ENCODE peak calls at places on chromosomes 4 and X, in four cellular contexts. Q is keratinocyte, K is K562, M is endothelial cell of umbilical vein. D is an unnamed sample. For H3K9me1, the result is how much of the 10 kb centered on the place peaks cover.

GRCh38 chr4:80270321-80270720 is 3.9 kb downstream of the FGF5 start:
- DNase-seq in Q (no peak), K (no peak), M (no peak), D (no peak)

GRCh38 chr4:119337010-119337409 is 15.1 kb upstream of the FABP2 start:
- DNase-seq in Q (no peak), K (no peak), M (peak), D (no peak)

GRCh38 chr4:184313710-184314659 is 96.3 kb upstream of the ENPP6 start:
- DNase-seq in Q (no peak), K (no peak), M (no peak), D (no peak)

GRCh38 chr4:2105559-2105958 is 46.4 kb downstream of the NAT8L start:
- DNase-seq in Q (no peak), K (no peak), M (no peak), D (peak)

GRCh38 chr4:17623451-17624001 is 9.1 kb downstream of the MED28 start:
- DNase-seq in Q (no peak), K (no peak), M (no peak), D (peak)

GRCh38 chr4:129747756-129748155 is 651.8 kb downstream of the C4orf33 start:
- DNase-seq in Q (no peak), K (no peak), M (no peak), D (no peak)

GRCh38 chrX:53682885-53683555 is 3.5 kb downstream of the HUWE1 start:
- DNase-seq in Q (no peak), K (peak), M (peak), D (peak)

GRCh38 chr4:133943081-133943480 is 258.5 kb downstream of the PABPC4L start:
- DNase-seq in Q (no peak), K (no peak), M (no peak), D (no peak)

GRCh38 chrX:38326086-38326485 is 1.2 kb downstream of the RPGR start:
- DNase-seq in Q (no peak), K (no peak), M (peak), D (no peak)

GRCh38 chrX:64192673-64193072 is 12.8 kb downstream of the AMER1 start:
- DNase-seq in Q (no peak), K (no peak), M (no peak), D (no peak)

GRCh38 chrX:10608099-10608498 is 12.3 kb downstream of the MID1 start:
- DNase-seq in Q (no peak), K (no peak), M (no peak), D (peak)

GRCh38 chr4:112975567-112976355 is 73.7 kb upstream of the ANK2 start:
- DNase-seq in Q (no peak), K (no peak), M (no peak), D (no peak)

GRCh38 chrX:150565551-150565950 is 2.9 kb upstream of the MTM1 start:
- DNase-seq in Q (no peak), K (no peak), M (no peak), D (no peak)

GRCh38 chrX:115337735-115338134 is 48.2 kb downstream of the LUZP4 start:
- DNase-seq in Q (no peak), K (no peak), M (no peak), D (peak)

GRCh38 chr4:129377131-129377845 is 281.3 kb downstream of the C4orf33 start:
- DNase-seq in Q (peak), K (no peak), M (peak), D (no peak)

GRCh38 chr4:139042981-139043460 is 27.4 kb downstream of the NOCT start:
- DNase-seq in Q (no peak), K (no peak), M (peak), D (peak)

GRCh38 chr4:76821661-76822060 is 76.3 kb downstream of the SOWAHB start:
- DNase-seq in Q (no peak), K (no peak), M (no peak), D (peak)

GRCh38 chr4:95729596-95729995 is 110.3 kb upstream of the PDHA2 start:
- DNase-seq in Q (no peak), K (no peak), M (no peak), D (no peak)

GRCh38 chr4:13942936-13943335 is 315.4 kb upstream of the BOD1L1 start:
- DNase-seq in Q (no peak), K (no peak), M (no peak), D (no peak)

GRCh38 chr4:158722917-158723793 is at the start of gene PPID:
- DNase-seq in Q (no peak), K (peak), M (peak), D (peak)

GRCh38 chr4:56979674-56980073 is 978 bp downstream of the POLR2B start:
- DNase-seq in Q (no peak), K (no peak), M (peak), D (peak)

GRCh38 chr4:80184791-80185756 is 12.2 kb upstream of the PRDM8 start:
- DNase-seq in Q (no peak), K (no peak), M (no peak), D (no peak)

GRCh38 chr4:183659029-183659870 is at the start of the genes RWDD4 and TRAPPC11:
- DNase-seq in Q (peak), K (peak), M (peak), D (peak)

GRCh38 chr4:99028187-99028586 is 32.7 kb downstream of the METAP1 start:
- DNase-seq in Q (no peak), K (no peak), M (no peak), D (peak)

GRCh38 chr4:174522183-174523002 is at the start of gene HPGD:
- DNase-seq in Q (no peak), K (peak), M (no peak), D (no peak)

GRCh38 chr4:9970399-9971011 is 50.8 kb downstream of the SLC2A9 start:
- DNase-seq in Q (no peak), K (no peak), M (no peak), D (no peak)

GRCh38 chr4:3293410-3294391 is 880 bp downstream of the RGS12 start:
- DNase-seq in Q (no peak), K (no peak), M (peak), D (no peak)

GRCh38 chr4:65120287-65120686 is 550.0 kb downstream of the EPHA5 start:
- DNase-seq in Q (no peak), K (no peak), M (no peak), D (no peak)

GRCh38 chr4:84529169-84529751 is 30.2 kb upstream of the NKX6-1 start:
- DNase-seq in Q (no peak), K (peak), M (peak), D (peak)

GRCh38 chrX:132086717-132087116 is 41.1 kb downstream of the FRMD7 start:
- DNase-seq in Q (no peak), K (no peak), M (peak), D (no peak)

GRCh38 chrX:132094169-132094568 is 33.7 kb downstream of the FRMD7 start:
- DNase-seq in Q (no peak), K (no peak), M (no peak), D (no peak)

GRCh38 chrX:132093239-132093860 is 34.5 kb downstream of the FRMD7 start:
- DNase-seq in Q (no peak), K (no peak), M (no peak), D (no peak)

GRCh38 chrX:132090370-132091152 is 37.3 kb downstream of the FRMD7 start:
- DNase-seq in Q (no peak), K (no peak), M (no peak), D (no peak)

GRCh38 chrX:132092439-132093065 is 35.3 kb downstream of the FRMD7 start:
- DNase-seq in Q (no peak), K (peak), M (peak), D (peak)
- H3K9me1 ChIP-seq in Q (under half), K (under half), M (under half), D (under half)

DNA sequence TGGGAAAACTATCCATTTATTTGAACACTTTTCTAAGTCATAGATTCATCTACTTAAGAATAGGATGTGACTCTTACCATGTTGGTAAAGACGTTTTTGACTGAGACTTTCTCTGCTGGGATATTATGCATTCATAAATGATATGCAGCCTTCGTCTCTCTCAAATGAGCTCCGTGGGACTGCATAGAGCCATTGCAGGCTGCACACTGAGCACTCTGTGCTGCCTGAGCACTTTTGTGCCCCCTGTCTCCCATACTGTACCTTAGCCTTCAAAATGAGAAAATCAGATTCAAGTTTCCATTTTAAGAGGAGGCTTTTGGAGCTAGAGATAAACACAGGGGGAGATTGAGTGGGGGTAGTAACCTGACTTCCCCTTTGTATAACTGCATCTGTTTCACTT is 433.6 kb downstream of the ZIC3 start:
- DNase-seq in Q (no peak), K (no peak), M (no peak), D (no peak)
- H3K9me1 ChIP-seq in Q (under half), K (under half), M (under half), D (under half)

DNA sequence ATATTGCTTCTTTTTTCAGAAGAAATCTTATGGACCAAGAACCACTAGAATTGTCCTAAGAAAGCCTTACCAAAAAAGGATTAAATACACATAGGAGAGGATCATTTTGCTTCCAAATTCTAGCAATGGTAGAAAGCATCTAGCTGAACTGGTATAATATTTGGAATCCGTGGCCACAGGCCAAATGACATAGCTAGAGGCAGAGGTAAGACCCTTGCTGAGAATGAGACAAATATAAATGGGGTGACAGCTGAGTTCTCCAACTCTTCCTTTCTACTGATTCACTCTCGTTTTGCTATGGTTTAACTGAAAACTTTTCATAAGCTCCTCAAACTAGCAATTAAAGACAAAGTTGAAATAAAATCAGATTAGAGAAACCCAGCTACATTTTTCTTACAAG is 149.9 kb downstream of the TTC29 start:
- DNase-seq in Q (no peak), K (no peak), M (no peak), D (no peak)
- H3K9me1 ChIP-seq in Q (under half), K (under half), M (under half), D (under half)

GRCh38 chr4:74439952-74440351 is 5.0 kb upstream of the AREG start:
- DNase-seq in Q (no peak), K (no peak), M (no peak), D (no peak)
- H3K9me1 ChIP-seq in Q (under half), K (under half), M (under half), D (under half)

DNA sequence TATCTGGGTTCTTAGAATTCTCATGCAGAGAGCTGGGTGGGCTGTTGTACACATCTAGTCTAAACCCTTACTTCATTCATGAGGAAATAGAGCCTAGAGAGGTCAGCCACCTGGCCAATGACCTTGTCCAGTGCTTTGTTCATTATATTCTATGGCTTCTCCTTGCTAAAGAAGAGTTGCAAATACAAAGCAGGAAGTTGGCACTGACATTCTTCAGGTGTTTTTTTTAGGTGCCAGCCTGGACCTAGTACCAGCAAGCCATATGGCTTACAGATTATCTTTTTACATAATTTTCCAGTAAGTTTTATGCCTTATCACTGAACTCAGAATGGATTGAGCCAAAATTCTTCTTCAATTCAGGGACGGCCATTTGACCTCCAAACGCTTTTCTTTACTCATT is 54.7 kb upstream of the PGM2 start:
- DNase-seq in Q (no peak), K (no peak), M (no peak), D (no peak)
- H3K9me1 ChIP-seq in Q (under half), K (under half), M (under half), D (under half)

GRCh38 chrX:2439613-2440012 is 61.2 kb downstream of the DHRSX start:
- DNase-seq in Q (no peak), K (no peak), M (no peak), D (no peak)

GRCh38 chrX:2442694-2443093 is 58.1 kb downstream of the DHRSX start:
- DNase-seq in Q (no peak), K (no peak), M (no peak), D (no peak)

GRCh38 chrX:2445662-2446623 is 54.8 kb downstream of the DHRSX start:
- DNase-seq in Q (no peak), K (no peak), M (no peak), D (no peak)

GRCh38 chrX:2446815-2447214 is 54.0 kb downstream of the DHRSX start:
- DNase-seq in Q (no peak), K (no peak), M (no peak), D (no peak)

DNA sequence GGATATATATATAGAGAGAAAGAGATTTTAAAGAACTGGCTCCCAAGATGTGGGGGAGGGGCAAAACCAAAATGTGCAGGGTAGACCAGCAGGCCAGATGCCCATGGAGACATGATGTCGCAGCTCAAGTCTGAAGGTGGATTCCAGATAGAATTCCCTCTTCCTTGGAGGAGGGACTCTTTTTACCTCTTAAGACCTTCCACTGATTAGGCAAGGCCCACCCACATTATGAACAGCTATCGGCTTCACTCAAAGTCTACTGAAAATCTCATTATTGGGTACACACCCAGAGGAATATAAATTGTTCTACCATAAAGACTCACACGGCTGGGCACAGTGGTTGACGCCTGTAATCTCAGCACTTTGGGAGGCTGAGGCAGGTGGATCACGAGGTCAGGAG is 59.3 kb downstream of the DHRSX start:
- DNase-seq in Q (no peak), K (no peak), M (no peak), D (no peak)
- H3K9me1 ChIP-seq in Q (under half), K (under half), M (under half), D (under half)

DNA sequence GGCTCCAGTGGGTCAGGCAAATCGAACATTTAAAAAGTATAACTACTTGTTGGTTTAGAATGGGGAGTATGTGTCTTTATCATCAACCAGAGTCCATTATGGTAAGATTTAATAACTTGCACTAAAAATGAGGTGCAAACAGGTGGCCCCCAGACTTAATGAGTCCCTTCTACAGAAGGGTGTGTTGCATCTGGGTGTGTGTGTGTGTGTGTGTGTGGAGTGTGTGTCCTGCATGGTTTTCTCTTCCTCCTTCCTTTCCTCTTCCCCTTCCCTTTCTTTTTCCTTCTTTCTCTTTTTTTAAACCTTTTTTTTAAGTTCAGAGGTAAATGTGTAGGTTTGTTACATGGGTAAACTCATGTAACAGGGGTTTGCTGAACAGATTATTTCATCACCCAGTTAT is 53.7 kb downstream of the GPRIN3 start:
- DNase-seq in Q (no peak), K (no peak), M (no peak), D (no peak)
- H3K9me1 ChIP-seq in Q (under half), K (under half), M (under half), D (under half)

GRCh38 chr4:147965056-147965455 is 233.2 kb downstream of the ARHGAP10 start:
- DNase-seq in Q (no peak), K (no peak), M (no peak), D (no peak)

GRCh38 chr4:147969573-147969972 is 237.7 kb downstream of the ARHGAP10 start:
- DNase-seq in Q (no peak), K (no peak), M (peak), D (no peak)

GRCh38 chr4:147970003-147970402 is 238.1 kb downstream of the ARHGAP10 start:
- DNase-seq in Q (no peak), K (no peak), M (peak), D (no peak)

GRCh38 chr4:147965873-147966272 is 234.0 kb downstream of the ARHGAP10 start:
- DNase-seq in Q (no peak), K (no peak), M (no peak), D (no peak)

GRCh38 chr4:147968641-147969040 is 236.8 kb downstream of the ARHGAP10 start:
- DNase-seq in Q (no peak), K (no peak), M (no peak), D (peak)
- H3K9me1 ChIP-seq in Q (under half), K (under half), M (under half), D (under half)

GRCh38 chr4:5198586-5198985 is 147.3 kb downstream of the STK32B start:
- DNase-seq in Q (no peak), K (no peak), M (no peak), D (no peak)
- H3K9me1 ChIP-seq in Q (under half), K (under half), M (under half), D (under half)

GRCh38 chrX:87140800-87141483 is 376.7 kb upstream of the KLHL4 start:
- DNase-seq in Q (no peak), K (no peak), M (no peak), D (no peak)
- H3K9me1 ChIP-seq in Q (under half), K (under half), M (under half), D (under half)

D was measured in IMR-90.